ENCODE peak calls at places on chromosomes 13 and 19, in ten cellular contexts. L is PC-3, E is cardiac muscle cell, P is breast epithelium, Y is aorta, U is body of pancreas, X is adrenal gland, K is right lobe of liver, S is right atrium auricular region, W is heart right ventricle. I is an unnamed sample.

GRCh38 chr19:17220207-17220758 is 5.1 kb downstream of the USE1 start:
- DNase-seq in P (no peak), U (peak; percentile 36), K (no peak), S (peak; percentile 75), Y (peak; percentile 87), W (no peak), E (no peak), L (peak; percentile 47), X (peak; percentile 79), I (no peak)

GRCh38 chr19:42017040-42017439 is 23.0 kb upstream of the ATP1A3 start:
- DNase-seq in K (no peak), L (peak; percentile 54), X (no peak), E (no peak), Y (no peak), W (no peak), U (no peak), S (no peak), P (no peak), I (no peak)

GRCh38 chr13:23558675-23559536 is 11.3 kb upstream of the TNFRSF19 start:
- DNase-seq in U (peak; percentile 35), S (peak; percentile 85), W (peak; percentile 51), E (peak; percentile 40), P (peak; percentile 60), Y (no peak), L (peak; percentile 66), X (peak; percentile 50), K (no peak), I (no peak)

GRCh38 chr13:75798353-75799245 is 162.5 kb downstream of the LMO7 start:
- DNase-seq in U (no peak), S (no peak), Y (no peak), P (no peak), W (no peak), X (no peak), E (no peak), L (peak; percentile 85), K (no peak), I (no peak)

GRCh38 chr13:99501952-99502310 is 659 bp downstream of the TM9SF2 start:
- DNase-seq in S (no peak), P (no peak), L (peak; percentile 6), Y (no peak), X (peak; percentile 41), U (peak; percentile 28), E (peak; percentile 39), K (peak; percentile 54), W (no peak), I (no peak)

GRCh38 chr13:28452755-28453154 is 42.2 kb downstream of the FLT1 start:
- DNase-seq in Y (no peak), W (no peak), L (no peak), S (no peak), K (no peak), P (no peak), E (no peak), U (no peak), X (no peak), I (no peak)

GRCh38 chr13:103810026-103810425 is 743.8 kb upstream of the SLC10A2 start:
- DNase-seq in E (no peak), L (no peak), S (no peak), X (no peak), W (no peak), P (no peak), K (no peak), U (no peak), Y (no peak), I (no peak)

GRCh38 chr13:29654807-29655547 is 59.5 kb upstream of the SLC7A1 start:
- DNase-seq in U (no peak), L (peak; percentile 17), S (no peak), W (no peak), Y (no peak), P (no peak), E (no peak), K (no peak), X (no peak), I (no peak)

GRCh38 chr13:107266657-107267056 is 698.7 kb upstream of the ARGLU1 start:
- DNase-seq in L (no peak), W (no peak), K (no peak), P (no peak), X (no peak), S (no peak), E (no peak), U (no peak), Y (no peak), I (no peak)

DNA sequence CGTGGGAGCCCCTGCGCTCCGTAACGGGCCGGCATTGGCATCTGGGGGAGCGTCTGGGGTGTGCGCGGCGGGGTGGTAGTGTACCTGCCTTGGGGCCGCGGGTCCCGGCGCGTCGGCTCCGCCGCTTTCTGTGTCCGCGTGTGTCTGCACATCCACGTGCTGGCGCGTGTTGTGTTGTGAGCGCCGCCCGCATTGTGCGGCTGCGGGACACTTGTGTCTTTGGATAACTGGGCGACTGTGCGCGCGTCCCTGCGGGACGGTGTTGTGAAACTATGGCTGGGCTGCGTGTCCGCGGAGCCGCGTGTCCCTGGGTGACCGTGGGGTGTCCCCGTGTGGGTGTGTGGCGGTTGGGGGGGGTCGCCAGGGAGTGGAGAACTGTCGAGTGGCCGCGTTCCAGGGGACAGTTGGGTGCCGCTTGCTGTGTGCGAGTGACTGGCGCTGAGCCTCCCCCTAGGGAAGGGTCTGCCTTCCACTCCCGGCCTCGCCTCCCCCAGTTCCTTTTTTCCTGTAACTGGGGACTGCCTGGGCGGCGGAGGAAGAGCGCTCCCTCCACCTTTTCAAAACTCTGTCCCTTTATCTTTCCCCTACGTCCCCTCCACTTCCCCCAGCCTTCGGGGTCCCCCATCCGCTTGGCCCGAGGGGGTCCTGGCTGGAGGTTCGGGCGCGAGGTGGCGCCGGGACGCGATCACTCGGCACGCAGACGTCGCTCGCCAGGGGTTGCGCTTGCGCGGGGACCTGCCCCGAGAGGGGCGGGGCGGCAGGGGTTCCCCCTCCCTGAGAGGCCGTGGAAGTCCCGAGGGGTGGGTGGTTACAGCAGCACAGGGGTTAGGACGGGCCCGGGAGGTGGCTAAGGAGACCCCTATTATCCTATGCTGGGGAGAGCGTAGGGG is 5.6 kb upstream of the NFIC start:
- DNase-seq in K (peak; percentile 91), S (peak; percentile 83), P (peak; percentile 52), W (peak; percentile 81), U (peak; percentile 69), L (peak; percentile 31), Y (peak; percentile 88), E (peak; percentile 56), X (peak; percentile 67), I (peak; percentile 63)
- H3K4me3 ChIP-seq in K (peak overlapping the region; percentile 66), S (peak overlapping the region; percentile 78), P (peak overlapping the region; percentile 94), W (peak overlapping the region; percentile 85), U (peak overlapping the region; percentile 57), L (peak overlapping the region; percentile 76), Y (peak overlapping the region; percentile 99), E (peak overlapping the region; percentile 70), X (peak overlapping the region; percentile 65), I (peak overlapping the region; percentile 76)

DNA sequence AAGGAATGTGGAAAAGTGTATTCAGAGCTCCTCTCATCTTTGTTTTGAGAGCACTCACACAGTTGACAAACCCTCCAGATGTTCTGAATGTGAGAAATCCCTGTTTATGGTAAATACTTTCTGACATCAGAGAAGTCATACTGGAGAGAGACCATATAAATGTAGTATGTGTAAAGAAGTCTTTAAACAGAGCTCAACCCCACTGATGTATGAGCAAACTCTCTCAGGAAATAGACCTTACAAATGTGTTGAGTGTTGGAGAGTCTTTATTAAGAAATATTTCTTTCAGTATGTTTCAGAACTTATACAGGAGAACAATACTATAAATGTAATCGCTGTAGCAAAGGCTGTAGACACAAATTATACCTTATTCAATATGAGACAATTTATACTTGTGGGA is 15.7 kb upstream of the ZNF329 start:
- DNase-seq in K (no peak), L (no peak), W (no peak), E (no peak), P (no peak), Y (no peak), X (no peak), S (no peak), U (no peak), I (no peak)
- H3K9me3 ChIP-seq in K (peaks cover 5% of the 10 kb centered on the region), L (peaks cover 62% of the 10 kb centered on the region), W (peaks cover 69% of the 10 kb centered on the region), E (no peaks in the 10 kb centered on the region), P (peaks cover 88% of the 10 kb centered on the region), Y (peaks cover 23% of the 10 kb centered on the region), X (peaks cover 70% of the 10 kb centered on the region), S (peaks cover 98% of the 10 kb centered on the region), U (peaks cover 72% of the 10 kb centered on the region), I (peaks cover 28% of the 10 kb centered on the region)

GRCh38 chr19:1214862-1215731 is 9.5 kb downstream of the STK11 start:
- DNase-seq in U (peak; percentile 66), P (no peak), L (peak; percentile 60), E (no peak), S (no peak), K (no peak), W (peak; percentile 74), Y (peak; percentile 92), X (peak; percentile 87), I (no peak)

GRCh38 chr19:1211494-1212234 is 6.1 kb downstream of the STK11 start:
- DNase-seq in U (peak; percentile 94), P (peak; percentile 81), L (no peak), X (peak; percentile 30), Y (no peak), E (no peak), K (peak; percentile 86), S (no peak), W (peak; percentile 13), I (no peak)

GRCh38 chr19:1216756-1217155 is 11.2 kb downstream of the STK11 start:
- DNase-seq in K (no peak), P (no peak), S (no peak), Y (no peak), U (no peak), W (no peak), L (no peak), E (no peak), X (no peak), I (no peak)

GRCh38 chr19:1214299-1214861 is 8.8 kb downstream of the STK11 start:
- DNase-seq in L (no peak), S (no peak), P (no peak), W (no peak), U (no peak), X (no peak), K (no peak), Y (no peak), E (no peak), I (no peak)

DNA sequence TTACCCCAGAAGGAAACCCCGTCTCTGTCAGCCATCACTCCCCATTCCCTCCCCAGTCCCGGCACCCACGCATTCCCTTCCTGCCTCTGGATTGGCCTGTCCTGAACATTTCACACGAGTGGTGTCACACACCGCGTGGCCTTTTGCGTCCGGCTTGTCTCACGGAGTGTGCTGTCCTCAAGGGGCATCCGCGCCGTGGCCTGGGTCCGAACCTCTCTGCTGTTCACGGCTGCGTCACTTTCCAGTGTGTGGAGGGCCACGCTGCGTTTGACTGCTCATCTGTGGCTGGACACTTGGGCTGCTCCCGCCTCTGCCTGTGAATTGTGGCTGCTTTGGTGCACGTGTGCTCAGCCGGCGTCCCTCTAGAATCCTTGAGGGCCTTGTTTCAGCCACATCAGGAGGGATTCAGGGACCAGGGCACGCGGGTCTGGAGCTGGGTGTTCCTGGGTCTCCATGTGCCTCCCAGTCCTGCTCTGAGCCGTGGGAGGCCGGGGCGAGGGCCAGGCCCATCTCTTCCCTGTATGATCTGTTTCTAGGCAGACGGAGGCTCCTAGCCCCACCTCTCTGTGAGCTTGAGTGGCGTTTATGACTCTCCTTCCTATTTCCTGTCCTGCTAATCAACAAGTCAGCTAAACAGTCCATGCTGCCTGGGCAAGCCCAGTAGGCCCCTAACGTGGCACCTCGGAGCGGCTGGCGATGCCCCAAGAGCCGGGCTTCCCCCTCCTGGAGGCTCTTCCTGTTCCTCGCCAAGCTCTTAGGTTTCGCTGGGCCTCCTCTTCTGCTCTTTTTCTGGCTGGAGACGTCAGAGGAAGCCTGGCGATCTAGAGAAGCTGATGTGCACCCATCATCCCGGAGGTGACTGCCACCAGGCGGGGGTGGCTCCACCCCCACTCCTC is 8.1 kb downstream of the STK11 start:
- DNase-seq in L (no peak), P (peak; percentile 41), X (peak; percentile 77), U (peak; percentile 73), S (peak; percentile 74), W (peak; percentile 68), Y (peak; percentile 91), K (no peak), E (no peak), I (peak; percentile 50)
- H3K4me1 ChIP-seq in L (peaks cover 25% of the 10 kb centered on the region), P (peaks cover 36% of the 10 kb centered on the region), X (peaks cover 91% of the 10 kb centered on the region), U (peaks cover 88% of the 10 kb centered on the region), S (no peaks in the 10 kb centered on the region), W (peaks cover 85% of the 10 kb centered on the region), Y (no peaks in the 10 kb centered on the region), K (no peaks in the 10 kb centered on the region), E (peaks cover 41% of the 10 kb centered on the region), I (peaks cover 37% of the 10 kb centered on the region)

GRCh38 chr13:33205804-33206221 is 79.7 kb downstream of the STARD13 start:
- DNase-seq in K (no peak), P (no peak), L (no peak), U (peak; percentile 55), Y (no peak), E (no peak), W (peak; percentile 39), S (no peak), X (no peak), I (no peak)
- H3K4me3 ChIP-seq in K (no peak overlapping the region), P (peak overlapping the region; percentile 43), L (no peak overlapping the region), U (no peak overlapping the region), Y (peak overlapping the region; percentile 100), E (no peak overlapping the region), W (peak overlapping the region; percentile 44), S (peak overlapping the region; percentile 25), X (no peak overlapping the region), I (no peak overlapping the region)